ENCODE peak calls at places on chromosomes 11 and 22, in four cellular contexts. N is AG04450; Y is H54; B is naive thymus-derived CD4-positive, alpha-beta T cell. Q is an unnamed sample.

GRCh38 chr22:38401336-38402084 is 53.5 kb downstream of the KCNJ4 start:
- DNase-seq in Y (no peak), N (no peak), B (no peak), Q (no peak)

GRCh38 chr11:71988050-71988449 is 10.7 kb upstream of the IL18BP start:
- DNase-seq in N (peak; percentile 59), Y (no peak), B (no peak), Q (no peak)

GRCh38 chr11:119157088-119157487 is 8.2 kb downstream of the ABCG4 start:
- DNase-seq in B (no peak), N (no peak), Y (no peak), Q (peak; percentile 56)

GRCh38 chr11:46120711-46121327 is 435 bp downstream of the PHF21A start:
- DNase-seq in B (no peak), Y (peak; percentile 77), N (peak; percentile 53), Q (peak; percentile 43)

GRCh38 chr22:19878461-19879247 is 24.0 kb upstream of the GNB1L start:
- DNase-seq in B (no peak), Y (no peak), N (no peak), Q (no peak)

GRCh38 chr11:103842795-103843194 is 193.6 kb upstream of the DDI1 start:
- DNase-seq in B (no peak), Y (no peak), N (peak; percentile 72), Q (no peak)

GRCh38 chr11:35548925-35549561 is 23.6 kb upstream of the PAMR1 start:
- DNase-seq in B (no peak), N (no peak), Y (no peak), Q (no peak)

GRCh38 chr11:6705905-6706535 is 22.9 kb upstream of the MRPL17 start:
- DNase-seq in Y (peak; percentile 21), N (no peak), B (peak; percentile 22), Q (peak; percentile 54)

GRCh38 chr22:47021371-47022074 is 259.1 kb downstream of the TBC1D22A start:
- DNase-seq in Y (no peak), N (no peak), B (no peak), Q (peak; percentile 7)

GRCh38 chr11:6414874-6415328 is 4.0 kb downstream of the APBB1 start:
- DNase-seq in N (no peak), B (no peak), Y (no peak), Q (no peak)

GRCh38 chr22:41523464-41524221 is 20.6 kb downstream of the POLR3H start:
- DNase-seq in N (peak; percentile 71), Y (peak; percentile 26), B (no peak), Q (peak; percentile 36)

GRCh38 chr11:858993-859339 is 16.3 kb downstream of the TSPAN4 start:
- DNase-seq in Y (no peak), B (no peak), N (no peak), Q (no peak)

GRCh38 chr22:41951898-41952474 is at the start of gene SMIM45:
- DNase-seq in Y (no peak), B (no peak), N (no peak), Q (no peak)

GRCh38 chr11:57217053-57217452 is 20.0 kb downstream of the APLNR start:
- DNase-seq in B (no peak), Y (no peak), N (no peak), Q (no peak)

GRCh38 chr22:27283714-27284113 is 517.8 kb downstream of the MN1 start:
- DNase-seq in B (no peak), Y (no peak), N (no peak), Q (no peak)

GRCh38 chr11:131823772-131824171 is 453.4 kb downstream of the NTM start:
- DNase-seq in N (no peak), B (no peak), Y (no peak), Q (no peak)

GRCh38 chr22:41862530-41863266 is 29.8 kb downstream of the SREBF2 start:
- DNase-seq in N (no peak), Y (no peak), B (no peak), Q (no peak)

GRCh38 chr11:46445887-46446286 is 54.3 kb upstream of the CHRM4 start:
- DNase-seq in B (no peak), Y (no peak), N (no peak), Q (no peak)

GRCh38 chr22:46538816-46539163 is 1.4 kb upstream of the CELSR1 start:
- DNase-seq in N (no peak), Y (no peak), B (no peak), Q (no peak)

GRCh38 chr22:20562607-20563463 is 55.4 kb downstream of the MED15 start:
- DNase-seq in N (no peak), B (no peak), Y (no peak), Q (no peak)

GRCh38 chr11:70243912-70244652 is 26.4 kb upstream of the PPFIA1 start:
- DNase-seq in B (no peak), Y (peak; percentile 74), N (no peak), Q (no peak)

GRCh38 chr22:26994801-26995200 is 337.4 kb downstream of the MIAT start:
- DNase-seq in Y (no peak), N (no peak), B (no peak), Q (no peak)

GRCh38 chr11:13061294-13061990 is 52.3 kb downstream of the RASSF10 start:
- DNase-seq in B (no peak), Y (no peak), N (no peak), Q (no peak)

GRCh38 chr11:134647066-134647746 is 235.2 kb upstream of the B3GAT1 start:
- DNase-seq in N (no peak), B (no peak), Y (no peak), Q (peak; percentile 15)

GRCh38 chr22:27212617-27213177 is 555.3 kb downstream of the MIAT start:
- DNase-seq in N (peak; percentile 98), Y (no peak), B (no peak), Q (no peak)

GRCh38 chr11:120707098-120707497 is 195.6 kb downstream of the GRIK4 start:
- DNase-seq in N (no peak), Y (no peak), B (no peak), Q (no peak)

GRCh38 chr11:57407521-57407920 is 17.1 kb upstream of the PRG2 start:
- DNase-seq in Y (no peak), B (no peak), N (no peak), Q (no peak)

GRCh38 chr11:19953909-19954308 is 206.4 kb downstream of the DBX1 start:
- DNase-seq in Y (peak; percentile 54), N (peak; percentile 62), B (no peak), Q (no peak)

GRCh38 chr11:43578346-43579170 is 102.0 kb upstream of the HSD17B12 start:
- DNase-seq in N (no peak), Y (peak; percentile 67), B (no peak), Q (no peak)

GRCh38 chr11:99244613-99245012 is 223.9 kb downstream of the CNTN5 start:
- DNase-seq in Y (no peak), N (no peak), B (no peak), Q (no peak)

GRCh38 chr11:36056160-36056751 is 112.4 kb downstream of the LDLRAD3 start:
- DNase-seq in Y (peak; percentile 34), N (no peak), B (no peak), Q (no peak)

GRCh38 chr11:10728154-10728553 is 22.9 kb upstream of the CTR9 start:
- DNase-seq in Y (no peak), B (no peak), N (no peak), Q (no peak)

GRCh38 chr11:132601863-132602262 is 930.4 kb downstream of the OPCML start:
- DNase-seq in Y (no peak), B (no peak), N (no peak), Q (no peak)

GRCh38 chr11:16912607-16913006 is 101.6 kb downstream of the PLEKHA7 start:
- DNase-seq in Y (no peak), N (no peak), B (no peak), Q (peak; percentile 56)

GRCh38 chr11:120013325-120014250 is 124.3 kb downstream of the TRIM29 start:
- DNase-seq in B (no peak), Y (peak; percentile 41), N (no peak), Q (peak; percentile 73)

GRCh38 chr22:18035740-18036139 is 11.4 kb upstream of the MICAL3 start:
- DNase-seq in B (no peak), Y (no peak), N (no peak), Q (peak; percentile 36)

GRCh38 chr22:28016781-28017557 is 97.9 kb upstream of the PITPNB start:
- DNase-seq in N (no peak), B (no peak), Y (no peak), Q (peak; percentile 20)

Q was measured in stomach.